ENCODE peak calls at places on chromosomes 1 and 21, in five cellular contexts. One of them, this sample, is unnamed. For H3K4me1, the result is how much of the 10 kb centered on the place peaks cover.

GRCh38 chr1:234262007-234262753 is 111.1 kb upstream of the COA6 start:
- DNase-seq in iPS DF 6.9: no peak
- DNase-seq in endothelial cell of umbilical vein: no peak
- DNase-seq in CD8-positive, alpha-beta T cell: no peak
- DNase-seq in OCI-LY7: no peak
- DNase-seq in this sample: no peak

GRCh38 chr1:15326691-15327530 is 79.9 kb downstream of the FHAD1 start:
- DNase-seq in OCI-LY7: no peak
- DNase-seq in CD8-positive, alpha-beta T cell: no peak
- DNase-seq in endothelial cell of umbilical vein: no peak
- DNase-seq in iPS DF 6.9: no peak
- DNase-seq in this sample: no peak

GRCh38 chr1:199742547-199742946 is 285.0 kb upstream of the NR5A2 start:
- DNase-seq in CD8-positive, alpha-beta T cell: no peak
- DNase-seq in OCI-LY7: no peak
- DNase-seq in endothelial cell of umbilical vein: peak
- DNase-seq in iPS DF 6.9: no peak
- DNase-seq in this sample: peak

GRCh38 chr1:112359961-112360767 is 35.9 kb upstream of the CTTNBP2NL start:
- DNase-seq in OCI-LY7: no peak
- DNase-seq in iPS DF 6.9: no peak
- DNase-seq in endothelial cell of umbilical vein: peak
- DNase-seq in CD8-positive, alpha-beta T cell: no peak
- DNase-seq in this sample: no peak

GRCh38 chr21:32412998-32413504 is 545 bp downstream of the EVA1C start:
- DNase-seq in endothelial cell of umbilical vein: peak
- DNase-seq in iPS DF 6.9: no peak
- DNase-seq in CD8-positive, alpha-beta T cell: no peak
- DNase-seq in OCI-LY7: no peak
- DNase-seq in this sample: no peak

GRCh38 chr1:240719953-240720700 is 108.2 kb upstream of the GREM2 start:
- DNase-seq in CD8-positive, alpha-beta T cell: no peak
- DNase-seq in endothelial cell of umbilical vein: no peak
- DNase-seq in OCI-LY7: no peak
- DNase-seq in iPS DF 6.9: no peak
- DNase-seq in this sample: no peak

GRCh38 chr1:84853743-84854721 is 39.0 kb downstream of the LPAR3 start:
- DNase-seq in CD8-positive, alpha-beta T cell: peak
- DNase-seq in OCI-LY7: peak
- DNase-seq in iPS DF 6.9: no peak
- DNase-seq in endothelial cell of umbilical vein: peak
- DNase-seq in this sample: peak

GRCh38 chr1:156805766-156806511 is 10.7 kb downstream of the SH2D2A start:
- DNase-seq in endothelial cell of umbilical vein: peak
- DNase-seq in CD8-positive, alpha-beta T cell: no peak
- DNase-seq in OCI-LY7: no peak
- DNase-seq in iPS DF 6.9: no peak
- DNase-seq in this sample: no peak

GRCh38 chr1:180424848-180425457 is 77.4 kb downstream of the ACBD6 start:
- DNase-seq in iPS DF 6.9: no peak
- DNase-seq in endothelial cell of umbilical vein: no peak
- DNase-seq in OCI-LY7: no peak
- DNase-seq in CD8-positive, alpha-beta T cell: no peak
- DNase-seq in this sample: no peak

GRCh38 chr1:25626018-25626417 is 9.4 kb downstream of the MAN1C1 start:
- DNase-seq in iPS DF 6.9: no peak
- DNase-seq in endothelial cell of umbilical vein: no peak
- DNase-seq in CD8-positive, alpha-beta T cell: no peak
- DNase-seq in OCI-LY7: no peak
- DNase-seq in this sample: no peak

GRCh38 chr1:25634896-25635295 is 18.3 kb downstream of the MAN1C1 start:
- DNase-seq in OCI-LY7: no peak
- DNase-seq in CD8-positive, alpha-beta T cell: no peak
- DNase-seq in endothelial cell of umbilical vein: no peak
- DNase-seq in iPS DF 6.9: no peak
- DNase-seq in this sample: no peak

GRCh38 chr1:25629836-25630235 is 13.2 kb downstream of the MAN1C1 start:
- DNase-seq in iPS DF 6.9: no peak
- DNase-seq in endothelial cell of umbilical vein: no peak
- DNase-seq in CD8-positive, alpha-beta T cell: no peak
- DNase-seq in OCI-LY7: no peak
- DNase-seq in this sample: no peak

GRCh38 chr1:25628741-25629421 is 12.3 kb downstream of the MAN1C1 start:
- DNase-seq in CD8-positive, alpha-beta T cell: no peak
- DNase-seq in iPS DF 6.9: no peak
- DNase-seq in endothelial cell of umbilical vein: no peak
- DNase-seq in OCI-LY7: no peak
- DNase-seq in this sample: no peak

GRCh38 chr1:25631750-25632495 is 15.3 kb downstream of the MAN1C1 start:
- DNase-seq in CD8-positive, alpha-beta T cell: no peak
- DNase-seq in endothelial cell of umbilical vein: peak
- DNase-seq in OCI-LY7: no peak
- DNase-seq in iPS DF 6.9: no peak
- DNase-seq in this sample: no peak
- H3K4me3 ChIP-seq in CD8-positive, alpha-beta T cell: peak
- H3K4me3 ChIP-seq in endothelial cell of umbilical vein: no peak
- H3K4me3 ChIP-seq in OCI-LY7: no peak
- H3K4me3 ChIP-seq in iPS DF 6.9: no peak
- H3K4me3 ChIP-seq in this sample: no peak

DNA sequence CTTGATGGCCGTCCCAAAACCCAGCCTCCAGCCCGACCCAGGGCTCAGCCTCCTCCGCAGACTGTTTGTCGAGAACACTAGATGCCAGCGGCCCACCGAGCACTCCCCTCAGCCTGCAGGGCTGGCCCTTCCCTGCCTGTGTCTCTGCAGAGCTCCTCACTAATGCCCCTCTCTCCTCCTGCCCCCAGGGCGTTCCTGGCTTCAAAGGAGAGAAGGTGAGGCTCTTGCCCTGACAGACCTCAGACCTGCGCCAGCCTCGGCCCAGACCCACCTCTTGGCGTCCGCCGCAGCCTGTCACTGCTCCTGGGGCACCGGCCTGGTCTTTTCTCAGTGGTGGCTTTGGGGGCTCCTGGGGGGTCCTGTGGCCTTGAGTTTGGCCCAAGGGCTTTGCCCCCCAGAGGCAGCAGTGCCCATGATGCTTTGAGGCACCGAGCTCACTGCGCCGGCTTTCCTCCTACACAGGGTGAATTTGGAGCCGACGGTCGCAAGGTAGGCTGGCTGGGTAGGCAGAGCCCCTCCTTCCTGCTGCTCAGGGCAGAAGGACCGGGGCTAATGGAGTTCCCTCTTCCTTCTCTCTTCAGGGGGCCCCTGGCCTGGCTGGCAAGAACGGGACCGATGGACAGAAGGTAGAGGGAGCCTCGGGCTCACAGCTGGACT is 18.4 kb downstream of the COL6A2 start:
- DNase-seq in OCI-LY7: no peak
- DNase-seq in endothelial cell of umbilical vein: no peak
- DNase-seq in iPS DF 6.9: no peak
- DNase-seq in CD8-positive, alpha-beta T cell: no peak
- DNase-seq in this sample: no peak
- H3K4me1 ChIP-seq in OCI-LY7: under half
- H3K4me1 ChIP-seq in endothelial cell of umbilical vein: under half
- H3K4me1 ChIP-seq in iPS DF 6.9: under half
- H3K4me1 ChIP-seq in CD8-positive, alpha-beta T cell: under half
- H3K4me1 ChIP-seq in this sample: under half

GRCh38 chr1:206068314-206068713 is 15.3 kb downstream of the RHEX start:
- DNase-seq in OCI-LY7: no peak
- DNase-seq in endothelial cell of umbilical vein: no peak
- DNase-seq in CD8-positive, alpha-beta T cell: no peak
- DNase-seq in iPS DF 6.9: no peak
- DNase-seq in this sample: no peak

GRCh38 chr1:206067486-206068302 is 14.7 kb downstream of the RHEX start:
- DNase-seq in OCI-LY7: no peak
- DNase-seq in iPS DF 6.9: no peak
- DNase-seq in CD8-positive, alpha-beta T cell: no peak
- DNase-seq in endothelial cell of umbilical vein: no peak
- DNase-seq in this sample: no peak

GRCh38 chr1:206065547-206066143 is 12.7 kb downstream of the RHEX start:
- DNase-seq in OCI-LY7: no peak
- DNase-seq in iPS DF 6.9: no peak
- DNase-seq in CD8-positive, alpha-beta T cell: no peak
- DNase-seq in endothelial cell of umbilical vein: no peak
- DNase-seq in this sample: no peak

GRCh38 chr1:206070627-206071304 is 17.8 kb downstream of the RHEX start:
- DNase-seq in endothelial cell of umbilical vein: no peak
- DNase-seq in OCI-LY7: no peak
- DNase-seq in iPS DF 6.9: no peak
- DNase-seq in CD8-positive, alpha-beta T cell: no peak
- DNase-seq in this sample: no peak

DNA sequence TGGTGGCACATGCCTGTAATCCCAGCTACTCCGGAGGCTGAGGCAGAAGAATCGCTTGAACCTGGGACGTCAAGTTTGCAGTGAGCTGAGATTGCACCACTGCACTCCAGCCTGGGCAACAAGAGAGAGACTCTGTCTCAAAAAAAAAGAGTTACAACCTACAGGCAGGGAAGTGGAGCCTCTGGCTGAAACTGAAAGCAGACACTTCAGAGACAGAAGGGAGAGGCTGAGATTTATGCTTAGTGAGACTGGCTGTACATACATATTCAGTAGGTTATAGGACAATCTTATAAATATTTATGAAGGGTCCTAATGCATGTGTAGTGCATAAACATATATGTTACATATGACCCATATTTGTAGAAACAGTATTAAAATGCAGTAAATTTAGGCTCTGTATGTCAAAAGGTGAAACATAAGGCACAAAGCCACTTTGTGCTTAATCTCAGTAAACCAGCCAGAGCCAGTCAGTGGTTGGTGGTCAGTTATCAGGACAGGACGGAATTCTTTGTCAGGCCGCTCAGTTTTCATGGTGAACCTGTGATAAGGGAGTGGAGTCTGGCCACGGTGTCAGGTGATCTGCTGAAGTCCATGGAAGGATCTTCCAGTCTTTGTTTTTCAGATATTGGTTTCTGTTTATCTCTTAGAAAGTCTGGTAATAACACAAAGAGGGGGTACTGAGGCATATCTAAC is 13.7 kb downstream of the RHEX start:
- DNase-seq in endothelial cell of umbilical vein: no peak
- DNase-seq in iPS DF 6.9: no peak
- DNase-seq in OCI-LY7: peak
- DNase-seq in CD8-positive, alpha-beta T cell: no peak
- DNase-seq in this sample: no peak
- H3K4me3 ChIP-seq in endothelial cell of umbilical vein: no peak
- H3K4me3 ChIP-seq in iPS DF 6.9: no peak
- H3K4me3 ChIP-seq in OCI-LY7: no peak
- H3K4me3 ChIP-seq in CD8-positive, alpha-beta T cell: no peak
- H3K4me3 ChIP-seq in this sample: no peak

DNA sequence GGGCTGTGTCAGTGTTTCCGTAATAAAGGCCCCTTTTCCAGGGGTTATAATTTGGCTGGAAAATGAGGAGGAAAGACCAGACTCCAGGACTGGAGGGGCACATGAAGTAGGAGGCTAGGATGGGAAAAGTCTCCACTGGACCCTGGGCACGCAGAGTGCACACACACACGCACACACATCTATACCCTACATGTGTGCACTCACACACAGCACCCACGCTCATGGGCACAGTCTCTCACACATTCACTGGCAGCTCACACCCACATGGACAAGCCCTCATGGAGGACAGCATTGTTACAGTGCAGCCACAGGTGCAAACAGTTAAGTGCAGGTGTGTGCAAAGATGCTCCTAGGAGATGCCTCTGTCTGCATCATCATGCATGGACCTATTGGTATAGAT is 9.0 kb upstream of the RUNX3 start:
- DNase-seq in CD8-positive, alpha-beta T cell: no peak
- DNase-seq in endothelial cell of umbilical vein: no peak
- DNase-seq in OCI-LY7: no peak
- DNase-seq in iPS DF 6.9: no peak
- DNase-seq in this sample: no peak
- H3K4me1 ChIP-seq in CD8-positive, alpha-beta T cell: under half
- H3K4me1 ChIP-seq in endothelial cell of umbilical vein: under half
- H3K4me1 ChIP-seq in OCI-LY7: under half
- H3K4me1 ChIP-seq in iPS DF 6.9: under half
- H3K4me1 ChIP-seq in this sample: under half

GRCh38 chr21:34907783-34908423 is 141.2 kb downstream of the RUNX1 start:
- DNase-seq in endothelial cell of umbilical vein: no peak
- DNase-seq in iPS DF 6.9: no peak
- DNase-seq in OCI-LY7: no peak
- DNase-seq in CD8-positive, alpha-beta T cell: no peak
- DNase-seq in this sample: no peak
- H3K4me3 ChIP-seq in endothelial cell of umbilical vein: no peak
- H3K4me3 ChIP-seq in iPS DF 6.9: no peak
- H3K4me3 ChIP-seq in OCI-LY7: no peak
- H3K4me3 ChIP-seq in CD8-positive, alpha-beta T cell: no peak
- H3K4me3 ChIP-seq in this sample: no peak

GRCh38 chr21:37412603-37413360 is 46.2 kb downstream of the DYRK1A start:
- DNase-seq in iPS DF 6.9: no peak
- DNase-seq in OCI-LY7: no peak
- DNase-seq in CD8-positive, alpha-beta T cell: no peak
- DNase-seq in endothelial cell of umbilical vein: no peak
- DNase-seq in this sample: no peak

GRCh38 chr21:37407719-37408455 is 41.3 kb downstream of the DYRK1A start:
- DNase-seq in OCI-LY7: no peak
- DNase-seq in CD8-positive, alpha-beta T cell: no peak
- DNase-seq in iPS DF 6.9: no peak
- DNase-seq in endothelial cell of umbilical vein: no peak
- DNase-seq in this sample: no peak

GRCh38 chr21:37413553-37414291 is 47.1 kb downstream of the DYRK1A start:
- DNase-seq in CD8-positive, alpha-beta T cell: no peak
- DNase-seq in iPS DF 6.9: no peak
- DNase-seq in OCI-LY7: peak
- DNase-seq in endothelial cell of umbilical vein: no peak
- DNase-seq in this sample: no peak

GRCh38 chr21:37408464-37409193 is 42.1 kb downstream of the DYRK1A start:
- DNase-seq in CD8-positive, alpha-beta T cell: no peak
- DNase-seq in OCI-LY7: no peak
- DNase-seq in endothelial cell of umbilical vein: no peak
- DNase-seq in iPS DF 6.9: no peak
- DNase-seq in this sample: no peak

GRCh38 chr21:37410639-37411038 is 44.1 kb downstream of the DYRK1A start:
- DNase-seq in endothelial cell of umbilical vein: no peak
- DNase-seq in CD8-positive, alpha-beta T cell: no peak
- DNase-seq in OCI-LY7: no peak
- DNase-seq in iPS DF 6.9: no peak
- DNase-seq in this sample: no peak
- H3K4me1 ChIP-seq in endothelial cell of umbilical vein: under half
- H3K4me1 ChIP-seq in CD8-positive, alpha-beta T cell: half or more
- H3K4me1 ChIP-seq in OCI-LY7: under half
- H3K4me1 ChIP-seq in iPS DF 6.9: under half
- H3K4me1 ChIP-seq in this sample: under half

GRCh38 chr1:160838876-160839275 is 23.8 kb downstream of the CD244 start:
- DNase-seq in CD8-positive, alpha-beta T cell: peak
- DNase-seq in OCI-LY7: no peak
- DNase-seq in endothelial cell of umbilical vein: no peak
- DNase-seq in iPS DF 6.9: no peak
- DNase-seq in this sample: no peak
- H3K4me3 ChIP-seq in CD8-positive, alpha-beta T cell: peak
- H3K4me3 ChIP-seq in OCI-LY7: no peak
- H3K4me3 ChIP-seq in endothelial cell of umbilical vein: no peak
- H3K4me3 ChIP-seq in iPS DF 6.9: no peak
- H3K4me3 ChIP-seq in this sample: no peak